ENCODE peak calls at places on chromosomes 1 and 21, in nine cellular contexts. I, L, J, S, V, X, G, K and C are unnamed samples.

GRCh38 chr1:20212685-20213331 is 26.5 kb upstream of the PLA2G2C start:
- DNase-seq in I (peak; percentile 77), L (peak; percentile 31), J (peak; percentile 20), S (no peak), V (peak; percentile 61), X (peak; percentile 41), G (peak; percentile 66), K (peak; percentile 70), C (peak; percentile 77)

GRCh38 chr1:161962094-161962887 is 61.4 kb downstream of the OLFML2B start:
- DNase-seq in I (peak; percentile 44), L (no peak), J (no peak), S (no peak), V (no peak), X (no peak), G (no peak), K (no peak), C (no peak)

GRCh38 chr1:110582378-110582777 is 23.8 kb downstream of the KCNA2 start:
- DNase-seq in I (no peak), L (no peak), J (no peak), S (no peak), V (no peak), X (no peak), G (no peak), K (no peak), C (no peak)

GRCh38 chr1:172180886-172181285 is 239.6 kb upstream of the C1orf105 start:
- DNase-seq in I (no peak), L (no peak), J (peak; percentile 31), S (peak; percentile 19), V (no peak), X (peak; percentile 6), G (peak; percentile 43), K (peak; percentile 42), C (no peak)

GRCh38 chr1:7248828-7249227 is 463.6 kb downstream of the CAMTA1 start:
- DNase-seq in I (no peak), L (no peak), J (no peak), S (no peak), V (no peak), X (no peak), G (no peak), K (no peak), C (no peak)

GRCh38 chr1:185960377-185961151 is 226.4 kb downstream of the HMCN1 start:
- DNase-seq in I (no peak), L (no peak), J (peak; percentile 81), S (no peak), V (peak; percentile 31), X (no peak), G (peak; percentile 21), K (no peak), C (no peak)

GRCh38 chr21:37383066-37383465 is 16.5 kb downstream of the DYRK1A start:
- DNase-seq in I (no peak), L (no peak), J (no peak), S (no peak), V (no peak), X (no peak), G (no peak), K (no peak), C (no peak)

GRCh38 chr1:191757003-191757402 is 401.3 kb upstream of the RGS18 start:
- DNase-seq in I (no peak), L (no peak), J (no peak), S (no peak), V (no peak), X (no peak), G (no peak), K (no peak), C (no peak)

GRCh38 chr1:117060441-117061317 is 553 bp downstream of the TTF2 start:
- DNase-seq in I (peak; percentile 23), L (no peak), J (no peak), S (no peak), V (peak; percentile 35), X (peak; percentile 41), G (no peak), K (no peak), C (no peak)

GRCh38 chr1:150257624-150258274 is at the start of gene CA14:
- DNase-seq in I (peak; percentile 59), L (no peak), J (no peak), S (no peak), V (no peak), X (no peak), G (peak; percentile 29), K (no peak), C (no peak)

GRCh38 chr1:116334015-116334547 is 39.0 kb upstream of the ATP1A1 start:
- DNase-seq in I (no peak), L (no peak), J (no peak), S (no peak), V (peak; percentile 45), X (no peak), G (peak; percentile 24), K (no peak), C (no peak)

GRCh38 chr1:67367370-67368345 is 60.0 kb downstream of the IL12RB2 start:
- DNase-seq in I (no peak), L (no peak), J (peak; percentile 47), S (no peak), V (peak; percentile 33), X (no peak), G (peak; percentile 28), K (peak; percentile 71), C (no peak)

GRCh38 chr1:214570442-214570841 is 19.0 kb upstream of the PTPN14 start:
- DNase-seq in I (no peak), L (no peak), J (no peak), S (no peak), V (no peak), X (no peak), G (no peak), K (no peak), C (no peak)

DNA sequence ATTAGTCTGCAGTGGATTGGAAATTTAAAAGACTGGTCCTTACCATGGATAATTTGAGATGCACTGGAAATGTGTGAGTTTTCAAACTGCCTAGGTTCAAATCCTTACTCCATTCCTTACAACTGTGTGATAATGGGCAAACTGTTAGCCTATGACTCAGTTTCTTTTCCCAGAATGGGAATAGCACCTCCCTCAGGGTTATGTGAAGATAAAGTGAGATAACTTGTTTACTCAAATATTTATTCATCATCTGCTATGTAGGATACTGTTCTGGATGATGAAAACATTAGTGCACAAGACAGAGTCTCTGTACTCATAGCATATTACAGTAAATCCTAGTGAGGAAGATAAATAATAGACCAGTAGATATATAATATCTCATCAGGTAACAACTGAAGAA is 28.6 kb downstream of the LRIG2 start:
- DNase-seq in I (no peak), L (no peak), J (no peak), S (no peak), V (no peak), X (no peak), G (no peak), K (no peak), C (no peak)
- H3K36me3 ChIP-seq in I (peaks cover 93% of the 10 kb centered on the region), L (peaks cover 57% of the 10 kb centered on the region), J (peaks cover 3% of the 10 kb centered on the region), S (peaks cover 3% of the 10 kb centered on the region), V (peaks cover 35% of the 10 kb centered on the region), X (peaks cover 83% of the 10 kb centered on the region), G (peaks cover 66% of the 10 kb centered on the region), K (peaks cover 100% of the 10 kb centered on the region), C (peaks cover 20% of the 10 kb centered on the region)

DNA sequence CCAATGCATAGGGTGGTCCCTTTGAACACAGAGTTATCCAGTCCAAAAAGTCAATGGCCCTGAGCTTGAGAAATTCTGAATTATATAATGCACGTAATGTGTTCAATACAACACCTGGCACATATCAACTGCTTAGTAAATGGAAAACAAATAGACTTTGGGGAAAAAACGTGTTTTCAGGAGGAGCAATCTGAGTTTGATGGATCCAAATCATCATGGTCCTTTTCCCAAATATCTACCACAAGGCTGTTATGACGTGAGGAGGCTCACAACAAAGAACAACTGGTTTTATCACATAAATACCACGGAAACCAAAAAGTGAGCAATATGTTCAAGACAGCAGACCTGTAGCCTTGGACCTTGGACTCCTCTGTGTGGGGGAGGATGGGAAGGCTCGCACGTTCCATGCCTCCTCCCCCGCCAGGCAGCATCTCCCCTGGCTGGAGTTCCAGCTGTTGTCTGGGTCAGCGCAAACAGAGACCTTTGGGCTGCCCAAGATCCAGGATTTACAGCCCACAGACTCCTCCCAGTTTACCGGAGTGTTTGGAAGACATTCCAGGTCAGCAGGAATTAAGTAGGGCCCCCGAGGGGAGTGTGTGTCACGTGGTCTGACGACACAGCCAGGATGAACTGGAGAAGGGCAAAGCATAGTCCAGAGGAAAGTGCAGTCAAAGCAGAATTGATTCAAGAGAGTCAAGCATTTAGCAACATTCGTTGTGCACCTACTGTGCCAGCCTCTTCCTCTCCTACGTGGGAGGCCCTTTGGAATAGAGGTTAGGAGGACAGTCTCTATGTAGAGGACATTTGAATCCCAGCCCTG is 32.2 kb upstream of the MED18 start:
- DNase-seq in I (peak; percentile 91), L (no peak), J (no peak), S (no peak), V (no peak), X (no peak), G (no peak), K (no peak), C (peak; percentile 63)
- H3K4me3 ChIP-seq in I (peak overlapping the region; percentile 1), L (no peak overlapping the region), J (no peak overlapping the region), S (peak overlapping the region; percentile 1), V (no peak overlapping the region), X (no peak overlapping the region), G (no peak overlapping the region), K (no peak overlapping the region), C (no peak overlapping the region)

GRCh38 chr21:44076316-44076715 is 30.9 kb upstream of the PWP2 start:
- DNase-seq in I (no peak), L (no peak), J (no peak), S (no peak), V (no peak), X (no peak), G (no peak), K (no peak), C (no peak)

GRCh38 chr21:44079446-44079845 is 27.8 kb upstream of the PWP2 start:
- DNase-seq in I (no peak), L (no peak), J (no peak), S (no peak), V (no peak), X (no peak), G (no peak), K (no peak), C (no peak)

GRCh38 chr21:44078411-44078981 is 28.7 kb upstream of the PWP2 start:
- DNase-seq in I (peak; percentile 66), L (no peak), J (no peak), S (no peak), V (no peak), X (no peak), G (no peak), K (no peak), C (no peak)

GRCh38 chr21:44082648-44083436 is 24.4 kb upstream of the PWP2 start:
- DNase-seq in I (no peak), L (no peak), J (no peak), S (no peak), V (no peak), X (no peak), G (no peak), K (peak; percentile 73), C (no peak)

DNA sequence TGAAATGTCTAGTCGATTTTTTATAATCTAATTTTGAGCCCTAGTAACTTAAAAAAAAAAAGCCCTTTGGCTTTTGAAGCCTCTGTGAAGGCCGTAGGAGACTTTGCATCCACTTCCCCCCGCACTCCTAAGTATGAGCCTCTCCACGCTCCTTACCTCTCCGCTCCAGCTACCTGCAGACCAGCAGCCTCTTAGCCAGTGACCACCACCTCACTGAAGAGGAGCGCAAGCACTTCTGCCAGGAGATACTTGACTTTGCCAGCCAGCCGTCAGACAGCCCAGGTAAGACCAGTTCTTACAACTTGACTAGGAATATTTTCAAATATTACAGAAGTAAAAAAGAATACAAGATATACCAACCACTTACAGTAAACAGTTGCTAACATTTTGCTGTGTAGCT is 27.4 kb upstream of the PWP2 start:
- DNase-seq in I (no peak), L (no peak), J (no peak), S (no peak), V (no peak), X (no peak), G (no peak), K (no peak), C (no peak)
- H3K36me3 ChIP-seq in I (peaks cover 95% of the 10 kb centered on the region), L (peaks cover 22% of the 10 kb centered on the region), J (no peaks in the 10 kb centered on the region), S (peaks cover 24% of the 10 kb centered on the region), V (peaks cover 15% of the 10 kb centered on the region), X (peaks cover 91% of the 10 kb centered on the region), G (peaks cover 37% of the 10 kb centered on the region), K (peaks cover 99% of the 10 kb centered on the region), C (peaks cover 16% of the 10 kb centered on the region)

GRCh38 chr1:59432531-59433439 is 135.9 kb downstream of the FGGY start:
- DNase-seq in I (no peak), L (no peak), J (no peak), S (no peak), V (no peak), X (no peak), G (no peak), K (no peak), C (no peak)
- H3K4me3 ChIP-seq in I (no peak overlapping the region), L (no peak overlapping the region), J (no peak overlapping the region), S (no peak overlapping the region), V (no peak overlapping the region), X (no peak overlapping the region), G (no peak overlapping the region), K (no peak overlapping the region), C (no peak overlapping the region)